ENCODE peak calls at places on chromosomes 3 and 15, in four cellular contexts. T, U, F and E are unnamed samples.

GRCh38 chr3:161913786-161914389 is 417.3 kb downstream of the OTOL1 start:
- DNase-seq in T (no peak), U (peak), F (no peak), E (no peak)

GRCh38 chr3:79245295-79246138 is 522.3 kb downstream of the ROBO1 start:
- DNase-seq in T (no peak), U (no peak), F (no peak), E (no peak)

GRCh38 chr3:73512095-73512494 is 112.6 kb downstream of the PDZRN3 start:
- DNase-seq in T (no peak), U (peak), F (no peak), E (no peak)

GRCh38 chr3:157785071-157785826 is 282.0 kb upstream of the VEPH1 start:
- DNase-seq in T (peak), U (peak), F (no peak), E (peak)

GRCh38 chr15:55737373-55737772 is 5.6 kb downstream of the PRTG start:
- DNase-seq in T (no peak), U (peak), F (no peak), E (peak)

GRCh38 chr3:152076148-152076547 is 192.6 kb upstream of the MBNL1 start:
- DNase-seq in T (no peak), U (peak), F (no peak), E (no peak)

GRCh38 chr3:13091898-13092620 is 18.8 kb upstream of the IQSEC1 start:
- DNase-seq in T (peak), U (peak), F (peak), E (peak)

GRCh38 chr3:142912440-142913172 is 23.7 kb upstream of the PCOLCE2 start:
- DNase-seq in T (no peak), U (no peak), F (no peak), E (no peak)

GRCh38 chr15:53910852-53911251 is 67.4 kb upstream of the UNC13C start:
- DNase-seq in T (no peak), U (no peak), F (no peak), E (no peak)

GRCh38 chr3:155078959-155079794 is 942 bp upstream of the MME start:
- DNase-seq in T (no peak), U (peak), F (no peak), E (peak)

GRCh38 chr3:23992051-23992628 is 47.1 kb downstream of the NR1D2 start:
- DNase-seq in T (no peak), U (peak), F (no peak), E (peak)

GRCh38 chr3:171959532-171960044 is 79.8 kb upstream of the FNDC3B start:
- DNase-seq in T (no peak), U (no peak), F (no peak), E (peak)

GRCh38 chr15:77616072-77616471 is 16.6 kb downstream of the LINGO1 start:
- DNase-seq in T (no peak), U (no peak), F (no peak), E (no peak)

GRCh38 chr3:32246079-32246675 is 7.7 kb downstream of the CMTM8 start:
- DNase-seq in T (no peak), U (no peak), F (no peak), E (peak)

GRCh38 chr3:123412811-123413588 is 35.9 kb downstream of the ADCY5 start:
- DNase-seq in T (no peak), U (no peak), F (no peak), E (no peak)

GRCh38 chr3:123410149-123410515 is 38.8 kb downstream of the ADCY5 start:
- DNase-seq in T (no peak), U (no peak), F (no peak), E (no peak)

GRCh38 chr3:123411340-123412040 is 37.4 kb downstream of the ADCY5 start:
- DNase-seq in T (no peak), U (no peak), F (no peak), E (no peak)

GRCh38 chr3:123409443-123410148 is 39.3 kb downstream of the ADCY5 start:
- DNase-seq in T (no peak), U (no peak), F (no peak), E (no peak)

GRCh38 chr3:123412076-123412475 is 36.8 kb downstream of the ADCY5 start:
- DNase-seq in T (peak), U (no peak), F (no peak), E (peak)
- H3K27ac ChIP-seq in T (no peak), U (no peak), F (no peak), E (no peak)

GRCh38 chr15:50726315-50726714 is 39.2 kb downstream of the SPPL2A start:
- DNase-seq in T (no peak), U (no peak), F (no peak), E (no peak)
- H3K56ac ChIP-seq in T (no peak), U (no peak), F (no peak), E (no peak)

GRCh38 chr15:67228286-67228685 is 26.2 kb downstream of the AAGAB start:
- DNase-seq in T (no peak), U (no peak), F (no peak), E (no peak)

GRCh38 chr15:67224889-67225288 is 29.6 kb downstream of the AAGAB start:
- DNase-seq in T (no peak), U (no peak), F (no peak), E (no peak)

GRCh38 chr15:67225336-67225735 is 29.1 kb downstream of the AAGAB start:
- DNase-seq in T (no peak), U (peak), F (no peak), E (no peak)

GRCh38 chr15:67232591-67232990 is 21.9 kb downstream of the AAGAB start:
- DNase-seq in T (no peak), U (no peak), F (no peak), E (no peak)

GRCh38 chr15:67227431-67227830 is 27.0 kb downstream of the AAGAB start:
- DNase-seq in T (no peak), U (no peak), F (no peak), E (no peak)
- H3K27ac ChIP-seq in T (no peak), U (no peak), F (no peak), E (no peak)

DNA sequence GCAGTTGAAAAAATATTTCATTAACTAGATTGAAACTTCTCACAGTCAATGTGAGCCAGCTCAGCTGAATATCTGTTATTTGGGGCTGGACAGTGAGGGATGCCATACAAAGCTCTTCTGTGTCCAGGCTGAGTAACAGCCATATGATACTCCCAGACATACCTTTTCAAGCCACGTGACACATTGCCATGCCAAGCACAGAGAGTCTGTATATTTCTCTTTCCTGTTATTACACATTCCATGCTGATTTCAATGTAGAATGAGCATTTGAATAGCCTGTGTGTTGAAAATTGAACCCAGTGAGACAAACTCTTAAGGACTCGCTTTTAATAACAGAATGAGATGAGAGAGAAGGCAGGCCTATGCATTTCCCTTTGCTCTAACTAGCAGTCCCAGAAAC is 334.7 kb upstream of the RASGRP1 start:
- DNase-seq in T (no peak), U (peak), F (no peak), E (no peak)
- H3K56ac ChIP-seq in T (no peak), U (peak), F (no peak), E (no peak)

DNA sequence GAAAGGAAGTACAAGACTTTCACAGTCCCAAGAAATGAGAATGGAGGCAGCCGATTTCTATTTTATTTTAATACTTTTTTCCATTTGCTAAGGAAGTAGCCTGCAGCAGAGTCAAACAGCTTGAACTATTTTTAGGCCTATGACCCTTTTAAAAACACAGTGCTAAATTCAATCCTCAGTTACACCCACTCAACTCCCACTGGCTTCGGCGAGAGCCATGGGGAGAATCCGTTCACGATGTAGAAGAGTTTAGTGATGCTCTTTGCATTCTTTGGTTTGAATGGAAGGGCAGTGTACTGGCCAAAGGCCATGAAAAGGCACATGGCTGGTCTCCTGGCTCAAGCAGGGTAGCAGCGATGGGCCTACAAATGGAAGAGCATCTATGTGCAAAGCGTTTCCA is 343.5 kb downstream of the FOXP1 start:
- DNase-seq in T (no peak), U (no peak), F (no peak), E (no peak)
- H3K27ac ChIP-seq in T (no peak), U (no peak), F (no peak), E (no peak)

DNA sequence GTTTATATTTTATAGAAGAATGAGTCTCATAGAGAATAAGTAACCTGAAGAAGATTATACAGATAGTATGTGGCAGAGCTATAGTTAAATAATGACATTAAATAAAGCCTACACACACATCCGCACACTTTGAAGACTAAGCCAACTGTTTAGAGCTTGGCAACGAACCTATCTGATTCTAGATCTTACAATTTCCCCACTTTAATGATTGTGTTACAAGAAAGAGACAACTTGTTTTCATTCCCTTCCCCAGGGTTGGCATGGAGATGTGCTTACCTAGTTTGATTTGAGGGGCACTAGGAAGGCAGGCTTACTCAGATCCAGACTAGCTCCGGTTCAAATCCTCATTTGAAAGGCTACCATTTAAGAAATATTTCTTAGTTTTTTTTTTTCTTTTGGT is 61.9 kb upstream of the CBLB start:
- DNase-seq in T (no peak), U (no peak), F (no peak), E (peak)
- H3K56ac ChIP-seq in T (no peak), U (no peak), F (no peak), E (no peak)

GRCh38 chr15:88992216-88992615 is 79.0 kb upstream of the MFGE8 start:
- DNase-seq in T (no peak), U (peak), F (no peak), E (peak)
- H3K27ac ChIP-seq in T (peak), U (no peak), F (peak), E (no peak)

DNA sequence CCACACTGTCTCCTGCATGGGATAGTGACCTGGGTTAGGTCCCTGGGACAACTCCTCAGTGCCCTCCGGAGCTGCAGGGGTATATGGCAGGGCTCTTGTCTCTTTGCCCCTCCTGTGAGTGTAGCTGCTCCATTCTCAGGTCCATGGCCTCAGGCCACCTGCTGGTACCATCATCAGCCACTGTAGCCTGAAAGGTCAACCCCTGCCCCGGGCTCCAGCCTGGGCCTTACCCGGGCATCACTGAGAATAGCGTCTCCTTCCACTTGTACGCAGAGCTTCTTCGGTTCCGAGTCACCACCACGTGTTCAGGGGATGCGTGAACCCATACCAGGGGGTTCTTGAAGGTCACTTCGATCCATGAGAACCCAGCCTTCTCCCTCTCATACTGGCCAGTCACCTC is 13.8 kb downstream of the ITIH4 start:
- DNase-seq in T (no peak), U (no peak), F (no peak), E (no peak)
- H3K56ac ChIP-seq in T (no peak), U (no peak), F (no peak), E (no peak)